ENCODE peak calls at places on chromosomes 13 and 19, in six cellular contexts. One of them, this sample, is unnamed.

GRCh38 chr19:20999731-21000352 is 20.6 kb upstream of the ZNF430 start:
- DNase-seq in GM12891: peak
- DNase-seq in HepG2: no peak
- DNase-seq in K562: peak
- DNase-seq in H1: peak
- DNase-seq in GM12878: peak
- DNase-seq in this sample: peak

GRCh38 chr19:54114340-54114826 is 1.1 kb downstream of the TFPT start:
- DNase-seq in H1: no peak
- DNase-seq in GM12891: no peak
- DNase-seq in GM12878: no peak
- DNase-seq in HepG2: no peak
- DNase-seq in K562: no peak
- DNase-seq in this sample: no peak

GRCh38 chr19:11560404-11560988 is 1.5 kb upstream of the ELOF1 start:
- DNase-seq in GM12878: peak
- DNase-seq in GM12891: no peak
- DNase-seq in H1: no peak
- DNase-seq in K562: peak
- DNase-seq in HepG2: peak
- DNase-seq in this sample: peak

GRCh38 chr13:98717891-98718290 is 34.6 kb downstream of the SLC15A1 start:
- DNase-seq in GM12878: no peak
- DNase-seq in K562: no peak
- DNase-seq in HepG2: no peak
- DNase-seq in H1: no peak
- DNase-seq in GM12891: no peak
- DNase-seq in this sample: no peak

GRCh38 chr13:42804244-42804868 is 23.0 kb downstream of the FAM216B start:
- DNase-seq in GM12891: no peak
- DNase-seq in H1: no peak
- DNase-seq in GM12878: no peak
- DNase-seq in K562: no peak
- DNase-seq in HepG2: no peak
- DNase-seq in this sample: no peak

GRCh38 chr13:113863511-113864302 is at the start of gene GAS6:
- DNase-seq in HepG2: no peak
- DNase-seq in K562: peak
- DNase-seq in GM12878: no peak
- DNase-seq in GM12891: peak
- DNase-seq in H1: no peak
- DNase-seq in this sample: peak

GRCh38 chr13:24251525-24251924 is 57.9 kb upstream of the C1QTNF9 start:
- DNase-seq in K562: no peak
- DNase-seq in GM12878: no peak
- DNase-seq in H1: no peak
- DNase-seq in HepG2: no peak
- DNase-seq in GM12891: no peak
- DNase-seq in this sample: no peak

GRCh38 chr19:7806876-7807275 is 23.1 kb upstream of the EVI5L start:
- DNase-seq in H1: no peak
- DNase-seq in GM12891: no peak
- DNase-seq in GM12878: no peak
- DNase-seq in HepG2: no peak
- DNase-seq in K562: no peak
- DNase-seq in this sample: no peak

GRCh38 chr13:58080806-58081205 is 449.3 kb downstream of the PCDH17 start:
- DNase-seq in H1: no peak
- DNase-seq in K562: no peak
- DNase-seq in GM12891: no peak
- DNase-seq in GM12878: no peak
- DNase-seq in HepG2: no peak
- DNase-seq in this sample: no peak

DNA sequence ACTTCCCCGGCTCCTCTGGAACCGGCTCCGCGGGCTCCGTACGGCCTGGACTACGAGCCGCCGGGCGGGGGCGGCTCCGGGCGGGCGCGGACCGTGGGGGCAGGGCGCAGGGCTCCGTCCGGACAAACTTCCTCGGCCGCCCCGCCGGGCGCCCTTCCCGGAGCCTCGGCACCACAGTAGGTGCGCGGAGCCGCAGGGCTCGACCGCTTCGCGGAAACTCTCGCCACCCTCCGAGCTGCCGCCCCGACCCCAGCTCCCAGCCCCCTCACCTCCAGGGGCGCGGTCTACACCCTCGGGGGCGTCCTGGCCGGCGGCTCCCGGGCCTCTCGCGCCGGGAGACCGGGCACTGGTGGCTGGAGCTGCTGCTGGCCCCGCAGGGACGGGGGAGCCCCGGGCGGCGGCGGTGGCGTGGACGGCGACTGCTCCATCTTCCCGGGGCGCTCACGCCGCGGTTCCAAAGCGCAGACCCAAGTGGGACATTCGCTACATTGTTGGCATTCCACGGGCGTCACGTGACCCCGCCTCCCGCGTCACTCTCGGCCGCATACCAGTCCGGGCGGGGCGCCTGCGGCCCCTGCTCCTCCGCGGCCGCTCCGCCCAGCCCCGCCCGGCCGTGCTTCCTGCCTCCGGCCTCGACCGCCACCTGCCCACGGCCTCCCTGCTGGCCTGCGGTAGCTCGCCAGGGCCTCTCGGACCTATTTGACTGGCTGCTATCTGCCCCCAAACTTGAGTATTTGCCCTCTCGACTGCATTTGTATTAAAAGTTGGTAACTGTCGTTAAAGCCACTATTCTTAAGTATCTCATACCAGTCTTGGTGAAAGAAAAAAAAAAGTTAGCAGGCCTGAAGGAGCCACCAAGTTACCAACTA is at the start of gene LATS2:
- DNase-seq in GM12891: peak
- DNase-seq in HepG2: peak
- DNase-seq in K562: peak
- DNase-seq in H1: peak
- DNase-seq in GM12878: peak
- DNase-seq in this sample: peak
- TF ChIP-seq POLR2A in GM12891: no peak
- TF ChIP-seq POLR2A in HepG2: peak
- TF ChIP-seq POLR2A in K562: no peak
- TF ChIP-seq POLR2A in H1: peak
- TF ChIP-seq POLR2A in GM12878: peak
- TF ChIP-seq POLR2A in this sample: peak

GRCh38 chr13:21970172-21970571 is 299.3 kb downstream of the FGF9 start:
- DNase-seq in HepG2: no peak
- DNase-seq in GM12878: no peak
- DNase-seq in GM12891: no peak
- DNase-seq in H1: no peak
- DNase-seq in K562: no peak
- DNase-seq in this sample: no peak

GRCh38 chr13:21973437-21974125 is 302.7 kb downstream of the FGF9 start:
- DNase-seq in H1: no peak
- DNase-seq in GM12891: no peak
- DNase-seq in GM12878: no peak
- DNase-seq in K562: no peak
- DNase-seq in HepG2: no peak
- DNase-seq in this sample: no peak

GRCh38 chr13:21974741-21975140 is 303.9 kb downstream of the FGF9 start:
- DNase-seq in GM12891: no peak
- DNase-seq in HepG2: no peak
- DNase-seq in GM12878: no peak
- DNase-seq in K562: no peak
- DNase-seq in H1: no peak
- DNase-seq in this sample: no peak

GRCh38 chr13:21970918-21971317 is 300.0 kb downstream of the FGF9 start:
- DNase-seq in HepG2: no peak
- DNase-seq in K562: no peak
- DNase-seq in GM12878: no peak
- DNase-seq in H1: no peak
- DNase-seq in GM12891: no peak
- DNase-seq in this sample: no peak

DNA sequence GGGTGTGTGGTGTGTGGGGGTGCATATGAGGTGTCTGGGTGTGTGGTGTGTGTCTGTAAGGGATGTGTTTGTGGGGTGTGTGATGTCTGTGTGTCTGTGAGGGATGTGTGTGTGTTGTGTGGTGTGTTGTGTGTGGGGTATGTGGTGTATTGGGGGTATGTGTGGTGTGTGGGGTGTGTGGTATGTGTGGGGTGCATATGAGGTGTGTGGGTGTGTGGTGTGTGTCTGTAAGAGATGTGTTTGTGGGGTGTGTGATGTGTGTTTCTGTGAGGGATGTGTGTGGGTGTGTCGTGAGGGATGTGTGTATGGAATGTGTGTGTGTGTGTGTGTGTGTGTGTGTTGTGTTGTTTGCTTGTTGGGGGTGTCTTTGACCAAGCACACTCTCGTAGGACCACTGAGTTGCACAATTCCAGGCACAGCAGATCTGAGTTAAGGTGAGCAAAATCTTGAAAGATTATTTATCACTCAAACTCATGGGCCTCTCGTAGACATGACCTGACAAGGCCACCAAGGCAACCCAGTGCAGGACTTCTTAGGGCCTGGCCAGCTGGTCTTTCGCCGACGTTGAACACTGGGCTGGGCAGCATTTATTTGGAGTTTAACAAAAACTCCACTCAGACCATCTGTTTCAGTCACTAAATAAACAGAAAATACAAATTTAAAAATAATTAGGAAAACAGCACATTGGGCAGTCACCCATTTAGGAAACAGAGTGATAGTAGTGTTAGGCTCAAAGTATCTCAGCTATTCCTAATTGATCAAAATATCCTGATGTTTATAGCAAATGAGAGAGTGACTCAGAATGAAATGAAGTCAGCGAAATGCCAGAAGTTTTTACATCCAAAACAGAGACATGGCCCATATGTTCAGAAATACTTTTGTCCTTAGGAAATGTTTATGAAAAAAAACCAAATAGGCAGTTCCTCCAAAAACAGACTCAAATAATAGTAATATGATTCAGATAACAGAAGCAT is 301.1 kb downstream of the FGF9 start:
- DNase-seq in GM12891: no peak
- DNase-seq in K562: no peak
- DNase-seq in H1: no peak
- DNase-seq in HepG2: no peak
- DNase-seq in GM12878: no peak
- DNase-seq in this sample: no peak
- TF ChIP-seq POLR2AphosphoS5 in GM12891: no peak
- TF ChIP-seq POLR2AphosphoS5 in K562: no peak
- TF ChIP-seq POLR2AphosphoS5 in H1: no peak
- TF ChIP-seq POLR2AphosphoS5 in HepG2: no peak
- TF ChIP-seq POLR2AphosphoS5 in GM12878: no peak
- TF ChIP-seq POLR2AphosphoS5 in this sample: no peak

GRCh38 chr19:56136362-56136761 is 4.7 kb upstream of the ZNF444 start:
- DNase-seq in HepG2: peak
- DNase-seq in GM12878: no peak
- DNase-seq in K562: no peak
- DNase-seq in GM12891: no peak
- DNase-seq in H1: peak
- DNase-seq in this sample: no peak
- TF ChIP-seq TAF1 in HepG2: no peak
- TF ChIP-seq TAF1 in GM12878: no peak
- TF ChIP-seq TAF1 in K562: no peak
- TF ChIP-seq TAF1 in GM12891: no peak
- TF ChIP-seq TAF1 in H1: no peak
- TF ChIP-seq TAF1 in this sample: no peak

GRCh38 chr13:111484959-111485358 is 164.5 kb downstream of the TEX29 start:
- DNase-seq in K562: no peak
- DNase-seq in H1: no peak
- DNase-seq in GM12891: no peak
- DNase-seq in GM12878: no peak
- DNase-seq in HepG2: no peak
- DNase-seq in this sample: no peak

GRCh38 chr13:111485491-111486250 is 165.2 kb downstream of the TEX29 start:
- DNase-seq in K562: no peak
- DNase-seq in H1: no peak
- DNase-seq in GM12891: no peak
- DNase-seq in HepG2: no peak
- DNase-seq in GM12878: no peak
- DNase-seq in this sample: no peak

GRCh38 chr13:111488466-111489132 is 168.2 kb downstream of the TEX29 start:
- DNase-seq in GM12891: no peak
- DNase-seq in GM12878: no peak
- DNase-seq in K562: no peak
- DNase-seq in HepG2: no peak
- DNase-seq in H1: no peak
- DNase-seq in this sample: no peak

GRCh38 chr13:111486331-111486730 is 165.9 kb downstream of the TEX29 start:
- DNase-seq in K562: no peak
- DNase-seq in GM12891: no peak
- DNase-seq in H1: no peak
- DNase-seq in GM12878: no peak
- DNase-seq in HepG2: no peak
- DNase-seq in this sample: no peak

DNA sequence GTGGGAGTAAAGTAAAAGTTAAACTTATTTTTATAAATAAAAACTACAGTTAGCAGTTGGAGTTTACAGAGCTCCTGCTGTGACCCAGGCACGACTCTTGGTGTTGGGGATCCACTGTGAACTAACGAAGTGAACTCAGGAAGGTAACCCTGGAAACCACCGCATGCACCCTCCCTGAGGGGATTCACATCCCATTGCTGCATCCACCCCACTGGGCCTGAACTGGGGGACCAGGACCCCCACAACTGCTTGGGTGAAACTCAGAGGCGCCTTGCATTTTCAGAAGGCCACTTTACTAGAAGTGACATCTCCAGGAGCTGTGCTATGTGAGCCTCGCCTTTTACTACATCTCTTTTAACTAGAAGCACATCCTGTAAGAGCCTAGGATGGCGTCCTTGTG is 166.4 kb downstream of the TEX29 start:
- DNase-seq in H1: no peak
- DNase-seq in HepG2: no peak
- DNase-seq in K562: no peak
- DNase-seq in GM12891: no peak
- DNase-seq in GM12878: no peak
- DNase-seq in this sample: no peak
- TF ChIP-seq POLR2A in H1: no peak
- TF ChIP-seq POLR2A in HepG2: no peak
- TF ChIP-seq POLR2A in K562: no peak
- TF ChIP-seq POLR2A in GM12891: no peak
- TF ChIP-seq POLR2A in GM12878: no peak
- TF ChIP-seq POLR2A in this sample: no peak

GRCh38 chr19:10184636-10185035 is 10.1 kb downstream of the DNMT1 start:
- DNase-seq in K562: no peak
- DNase-seq in HepG2: no peak
- DNase-seq in H1: no peak
- DNase-seq in GM12878: no peak
- DNase-seq in GM12891: no peak
- DNase-seq in this sample: no peak
- TF ChIP-seq POLR2AphosphoS5 in K562: no peak
- TF ChIP-seq POLR2AphosphoS5 in HepG2: no peak
- TF ChIP-seq POLR2AphosphoS5 in H1: no peak
- TF ChIP-seq POLR2AphosphoS5 in GM12878: no peak
- TF ChIP-seq POLR2AphosphoS5 in GM12891: no peak
- TF ChIP-seq POLR2AphosphoS5 in this sample: no peak